ENCODE peak calls at places on chromosomes 4 and X, in nine cellular contexts. L is RWPE1; X is neural crest cell; K is activated CD4-positive, alpha-beta T cell treated with anti-CD3 and anti-CD28 coated beads, Interleukin-2, amount 10 ng/mL, durations not matched to agents 7 days and 5 days; J is WTC11; C is fibroblast of gingiva; R is COR-L47; B is stimulated activated CD4-positive, alpha-beta T cell treated with anti-CD3 and anti-CD28 coated beads, Interleukin-12 subunit alpha, Interleukin-12 subunit beta, amount 100 ng/mL, for 24 hours; Q is left colon. U is an unnamed sample.

GRCh38 chr4:124121511-124121934 is 591.0 kb downstream of the ANKRD50 start:
- DNase-seq in L (no peak), X (no peak), Q (no peak), B (no peak), R (no peak), J (no peak), C (peak), K (no peak), U (no peak)

GRCh38 chr4:79759793-79760192 is 313.2 kb downstream of the ANTXR2 start:
- DNase-seq in C (no peak), X (no peak), J (no peak), K (no peak), Q (no peak), B (no peak), L (no peak), R (no peak), U (no peak)

GRCh38 chr4:5082381-5082780 is 31.1 kb downstream of the STK32B start:
- DNase-seq in J (no peak), K (no peak), R (no peak), Q (no peak), X (no peak), C (no peak), L (no peak), B (no peak), U (no peak)

GRCh38 chrX:72270316-72270866 is 6.7 kb downstream of the RPS4X start:
- DNase-seq in K (no peak), C (no peak), Q (no peak), L (no peak), J (no peak), X (no peak), R (no peak), B (no peak), U (no peak)

GRCh38 chr4:6472387-6473263 is at the start of gene PPP2R2C:
- DNase-seq in L (no peak), Q (no peak), C (no peak), J (peak), B (no peak), R (peak), K (peak), X (no peak), U (no peak)

GRCh38 chrX:131402124-131402811 is 113.2 kb upstream of the IGSF1 start:
- DNase-seq in Q (no peak), B (no peak), C (no peak), R (no peak), L (no peak), X (no peak), J (no peak), K (no peak), U (no peak)

GRCh38 chr4:66606908-66607307 is 936.6 kb upstream of the EPHA5 start:
- DNase-seq in R (no peak), C (no peak), X (no peak), B (no peak), K (no peak), J (no peak), L (no peak), Q (no peak), U (no peak)

GRCh38 chr4:182880387-182881356 is 36.5 kb downstream of the DCTD start:
- DNase-seq in C (no peak), R (peak), Q (peak), X (no peak), B (no peak), L (peak), K (no peak), J (no peak), U (peak)

GRCh38 chr4:188198980-188199792 is 59.9 kb downstream of the TRIML1 start:
- DNase-seq in Q (no peak), J (no peak), B (no peak), C (no peak), L (no peak), R (no peak), X (no peak), K (no peak), U (no peak)

U was measured in H4.